ENCODE peak calls at places on chromosomes 1 and 21, in eight cellular contexts. P, M, X, A, H, E, O and F are unnamed samples.

GRCh38 chr1:111934346-111934745 is 55.1 kb downstream of the KCND3 start:
- DNase-seq in P (no peak), M (no peak), X (no peak), A (no peak), H (no peak), E (no peak), O (no peak), F (no peak)

GRCh38 chr21:39314155-39315027 is 959 bp upstream of the BRWD1 start:
- DNase-seq in P (peak), M (peak), X (peak), A (peak), H (peak), E (peak), O (no peak), F (peak)

GRCh38 chr1:147500309-147500839 is 40.9 kb upstream of the BCL9 start:
- DNase-seq in P (no peak), M (no peak), X (no peak), A (no peak), H (no peak), E (no peak), O (no peak), F (no peak)

GRCh38 chr1:29500651-29501050 is 264.3 kb downstream of the PTPRU start:
- DNase-seq in P (no peak), M (no peak), X (no peak), A (no peak), H (no peak), E (no peak), O (peak), F (peak)

GRCh38 chr1:53465023-53465957 is 6.1 kb downstream of the DMRTB1 start:
- DNase-seq in P (no peak), M (no peak), X (no peak), A (no peak), H (no peak), E (no peak), O (no peak), F (no peak)

GRCh38 chr1:22364764-22365163 is 86.9 kb upstream of the ZBTB40 start:
- DNase-seq in P (no peak), M (no peak), X (no peak), A (no peak), H (no peak), E (no peak), O (no peak), F (no peak)

GRCh38 chr1:17725811-17726582 is 29.1 kb upstream of the ACTL8 start:
- DNase-seq in P (no peak), M (no peak), X (no peak), A (no peak), H (no peak), E (peak), O (no peak), F (no peak)

GRCh38 chr1:165073402-165074007 is 283.0 kb downstream of the LMX1A start:
- DNase-seq in P (no peak), M (peak), X (no peak), A (peak), H (peak), E (no peak), O (no peak), F (no peak)

GRCh38 chr1:45200906-45201500 is 5.4 kb downstream of the ZSWIM5 start:
- DNase-seq in P (no peak), M (no peak), X (no peak), A (no peak), H (no peak), E (no peak), O (no peak), F (no peak)

GRCh38 chr1:215777370-215777925 is 210.3 kb downstream of the KCTD3 start:
- DNase-seq in P (no peak), M (no peak), X (no peak), A (peak), H (peak), E (no peak), O (no peak), F (no peak)

GRCh38 chr1:33388989-33389771 is 41.7 kb downstream of the PHC2 start:
- DNase-seq in P (peak), M (no peak), X (no peak), A (no peak), H (no peak), E (no peak), O (no peak), F (no peak)

GRCh38 chr21:38985423-38986378 is 180.0 kb downstream of the ETS2 start:
- DNase-seq in P (peak), M (peak), X (no peak), A (peak), H (peak), E (peak), O (no peak), F (peak)

GRCh38 chr1:94092210-94092613 is 28.7 kb downstream of the ABCA4 start:
- DNase-seq in P (no peak), M (no peak), X (no peak), A (no peak), H (no peak), E (no peak), O (no peak), F (no peak)

GRCh38 chr1:17773626-17774326 is 18.6 kb downstream of the ACTL8 start:
- DNase-seq in P (no peak), M (no peak), X (no peak), A (no peak), H (no peak), E (no peak), O (no peak), F (no peak)

GRCh38 chr1:94926915-94927404 is at the start of gene CNN3:
- DNase-seq in P (peak), M (peak), X (peak), A (peak), H (peak), E (peak), O (peak), F (peak)

GRCh38 chr1:64595871-64596515 is 126.1 kb downstream of the CACHD1 start:
- DNase-seq in P (no peak), M (no peak), X (no peak), A (no peak), H (no peak), E (no peak), O (no peak), F (no peak)

GRCh38 chr1:184482113-184482512 is 95.3 kb downstream of the C1orf21 start:
- DNase-seq in P (peak), M (no peak), X (no peak), A (no peak), H (no peak), E (peak), O (no peak), F (no peak)

GRCh38 chr1:228063251-228064191 is 19.0 kb upstream of the ARF1 start:
- DNase-seq in P (no peak), M (no peak), X (no peak), A (no peak), H (no peak), E (peak), O (no peak), F (no peak)

GRCh38 chr1:109485001-109485400 is 1.3 kb downstream of the ATXN7L2 start:
- DNase-seq in P (no peak), M (no peak), X (no peak), A (no peak), H (no peak), E (no peak), O (no peak), F (no peak)

GRCh38 chr1:30526652-30527345 is 196.6 kb downstream of the MATN1 start:
- DNase-seq in P (no peak), M (no peak), X (no peak), A (no peak), H (no peak), E (no peak), O (no peak), F (no peak)

GRCh38 chr1:53850082-53850673 is 12.1 kb upstream of the NDC1 start:
- DNase-seq in P (no peak), M (no peak), X (no peak), A (no peak), H (no peak), E (no peak), O (no peak), F (no peak)

GRCh38 chr1:28369225-28369517 is 369 bp upstream of the PHACTR4 start:
- DNase-seq in P (no peak), M (no peak), X (no peak), A (no peak), H (no peak), E (no peak), O (no peak), F (no peak)

GRCh38 chr1:220164116-220164515 is 70.2 kb downstream of the IARS2 start:
- DNase-seq in P (no peak), M (no peak), X (no peak), A (no peak), H (no peak), E (no peak), O (no peak), F (no peak)

GRCh38 chr1:31926846-31927660 is 11.1 kb downstream of the PTP4A2 start:
- DNase-seq in P (no peak), M (no peak), X (no peak), A (no peak), H (no peak), E (no peak), O (no peak), F (no peak)

GRCh38 chr1:94562502-94563260 is 21.1 kb upstream of the F3 start:
- DNase-seq in P (no peak), M (no peak), X (no peak), A (no peak), H (peak), E (no peak), O (no peak), F (no peak)

GRCh38 chr1:231020816-231021215 is 19.2 kb downstream of the FAM89A start:
- DNase-seq in P (no peak), M (no peak), X (no peak), A (no peak), H (no peak), E (no peak), O (no peak), F (no peak)

GRCh38 chr1:99650021-99650420 is 4.1 kb downstream of the PALMD start:
- DNase-seq in P (no peak), M (no peak), X (no peak), A (no peak), H (no peak), E (no peak), O (no peak), F (no peak)

GRCh38 chr1:209556159-209556690 is 27.3 kb upstream of the CAMK1G start:
- DNase-seq in P (no peak), M (no peak), X (no peak), A (no peak), H (no peak), E (no peak), O (no peak), F (no peak)

GRCh38 chr1:209557216-209557615 is 26.3 kb upstream of the CAMK1G start:
- DNase-seq in P (no peak), M (no peak), X (no peak), A (no peak), H (peak), E (no peak), O (no peak), F (no peak)

GRCh38 chr1:209552406-209553264 is 30.9 kb upstream of the CAMK1G start:
- DNase-seq in P (no peak), M (no peak), X (no peak), A (peak), H (no peak), E (no peak), O (no peak), F (no peak)

GRCh38 chr1:209550519-209550918 is 33.0 kb upstream of the CAMK1G start:
- DNase-seq in P (no peak), M (no peak), X (no peak), A (no peak), H (peak), E (no peak), O (no peak), F (no peak)

DNA sequence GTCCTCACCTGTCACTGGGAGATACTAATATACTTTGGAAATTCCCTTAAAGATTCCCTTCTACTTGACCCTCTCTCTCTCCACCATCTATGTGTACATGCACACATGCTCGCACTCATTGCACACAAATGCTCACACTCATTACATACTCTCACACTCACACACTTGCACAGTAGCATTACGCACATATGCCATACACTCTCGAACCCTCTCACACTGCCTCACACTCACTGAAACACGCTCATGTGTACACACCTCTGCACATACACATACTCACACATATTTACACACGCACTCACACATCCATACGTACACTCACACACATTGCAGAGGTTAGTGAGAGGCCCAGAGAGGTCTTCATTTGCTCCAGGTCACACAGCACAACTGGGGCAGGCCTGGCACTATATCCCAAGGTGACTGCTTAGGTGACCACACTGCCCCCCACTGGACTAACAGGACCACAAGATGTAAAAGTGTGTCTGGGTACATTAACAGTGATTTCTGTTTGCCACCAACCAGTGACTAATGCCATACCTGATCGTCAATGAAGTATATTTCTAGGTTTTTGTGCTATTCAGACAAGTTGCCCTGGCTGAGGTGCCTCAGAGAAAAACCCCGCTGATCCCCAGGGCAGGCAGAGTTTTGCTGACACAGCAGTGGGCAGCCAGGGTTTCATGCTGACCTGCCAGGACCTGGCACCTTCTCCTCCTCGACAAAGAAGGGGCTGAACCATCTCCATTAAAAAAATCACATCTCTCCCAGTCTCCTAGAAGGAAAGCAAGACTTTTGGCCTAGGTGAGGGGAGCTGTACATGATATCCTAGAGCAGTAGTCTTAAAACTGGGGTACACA is 28.5 kb upstream of the CAMK1G start:
- DNase-seq in P (no peak), M (no peak), X (no peak), A (no peak), H (no peak), E (no peak), O (no peak), F (no peak)
- TF ChIP-seq CTCF in P (no peak), M (no peak), X (no peak), A (peak), H (no peak), E (no peak), O (no peak), F (no peak)

DNA sequence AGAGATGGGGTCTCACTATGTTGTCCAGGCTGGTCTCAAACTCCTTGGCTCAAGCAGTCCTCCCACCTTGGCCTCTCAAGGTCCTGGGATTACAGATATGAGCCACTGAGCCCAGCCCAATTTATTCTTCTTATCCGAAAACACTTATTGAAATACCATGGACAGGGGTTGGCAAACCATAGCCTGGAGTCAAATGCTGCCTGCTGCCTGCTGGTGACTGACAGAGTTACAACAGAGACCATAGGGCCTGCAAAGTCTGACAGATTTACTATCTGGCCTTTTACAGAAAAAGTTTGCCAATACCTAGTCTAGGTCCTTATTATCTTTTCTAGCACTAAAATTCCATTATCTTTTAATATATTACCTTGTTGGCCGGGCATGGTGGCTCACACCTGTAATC is 87.1 kb upstream of the ZNF281 start:
- DNase-seq in P (no peak), M (no peak), X (no peak), A (no peak), H (no peak), E (no peak), O (no peak), F (no peak)
- TF ChIP-seq CTCF in P (no peak), M (no peak), X (no peak), A (no peak), H (no peak), E (no peak), O (no peak), F (no peak)

GRCh38 chr1:186327331-186327730 is 47.7 kb downstream of the TPR start:
- DNase-seq in P (no peak), M (no peak), X (no peak), A (no peak), H (no peak), E (no peak), O (no peak), F (no peak)

GRCh38 chr1:186326009-186326408 is 49.0 kb downstream of the TPR start:
- DNase-seq in P (no peak), M (no peak), X (no peak), A (no peak), H (no peak), E (no peak), O (no peak), F (no peak)

GRCh38 chr1:186330758-186331157 is 44.3 kb downstream of the TPR start:
- DNase-seq in P (no peak), M (no peak), X (no peak), A (no peak), H (no peak), E (no peak), O (no peak), F (no peak)

GRCh38 chr1:186323865-186324264 is 51.2 kb downstream of the TPR start:
- DNase-seq in P (no peak), M (no peak), X (no peak), A (no peak), H (no peak), E (no peak), O (no peak), F (no peak)

GRCh38 chr1:186325239-186325638 is 49.8 kb downstream of the TPR start:
- DNase-seq in P (no peak), M (no peak), X (no peak), A (peak), H (peak), E (no peak), O (no peak), F (no peak)
- TF ChIP-seq CTCF in P (no peak), M (no peak), X (peak), A (peak), H (peak), E (no peak), O (no peak), F (no peak)

GRCh38 chr1:197180252-197180878 is 33.9 kb upstream of the ASPM start:
- DNase-seq in P (no peak), M (peak), X (no peak), A (peak), H (peak), E (no peak), O (no peak), F (no peak)
- TF ChIP-seq CTCF in P (peak), M (peak), X (peak), A (peak), H (peak), E (peak), O (peak), F (peak)